ENCODE peak calls at places on chromosomes 11 and 22, in seven cellular contexts. G is occipital lobe, O is HTR-8/SVneo, E is ureter, B is stromal cell of bone marrow, N is right lobe of liver, A is fibroblast of mammary gland. T is an unnamed sample.

GRCh38 chr11:56716379-56716854 is 17.5 kb downstream of the OR9G1 start:
- DNase-seq in G (no peak), O (no peak), E (no peak), B (no peak), N (no peak), A (no peak), T (no peak)

GRCh38 chr22:17830041-17830961 is 56.0 kb upstream of the BID start:
- DNase-seq in G (peak; percentile 78), O (peak; percentile 87), E (peak; percentile 91), B (peak; percentile 55), N (peak; percentile 77), A (peak; percentile 78), T (peak; percentile 91)

GRCh38 chr11:45266693-45267451 is 19.3 kb downstream of the SYT13 start:
- DNase-seq in G (no peak), O (no peak), E (no peak), B (no peak), N (no peak), A (no peak), T (no peak)

GRCh38 chr11:74646964-74647363 is 54.6 kb downstream of the POLD3 start:
- DNase-seq in G (no peak), O (no peak), E (no peak), B (no peak), N (no peak), A (no peak), T (no peak)

GRCh38 chr22:32996702-32997101 is 61.5 kb downstream of the SYN3 start:
- DNase-seq in G (no peak), O (peak; percentile 15), E (peak; percentile 65), B (peak; percentile 15), N (no peak), A (peak; percentile 22), T (no peak)

GRCh38 chr22:36918730-36919129 is 5.3 kb downstream of the CSF2RB start:
- DNase-seq in G (no peak), O (no peak), E (no peak), B (no peak), N (no peak), A (no peak), T (no peak)

GRCh38 chr11:113685650-113686349 is 20.3 kb downstream of the TMPRSS5 start:
- DNase-seq in G (no peak), O (no peak), E (no peak), B (no peak), N (no peak), A (no peak), T (no peak)

GRCh38 chr11:117022526-117022925 is 75.7 kb downstream of the SIK3 start:
- DNase-seq in G (no peak), O (no peak), E (no peak), B (no peak), N (no peak), A (no peak), T (no peak)